ENCODE peak calls at places on chromosomes 12 and 14, in seven cellular contexts. B is kidney epithelial cell, Q is left ventricle myocardium inferior, Z is AG10803, P is OCI-LY7, J is psoas muscle, W is B cell. D is an unnamed sample.

GRCh38 chr14:47389520-47389919 is 285.9 kb downstream of the MDGA2 start:
- DNase-seq in W (no peak), P (no peak), Z (no peak), Q (no peak), B (no peak), J (no peak), D (no peak)

GRCh38 chr12:39011161-39011560 is 105.8 kb upstream of the CPNE8 start:
- DNase-seq in J (no peak), Q (no peak), W (no peak), Z (no peak), B (no peak), P (no peak), D (no peak)

GRCh38 chr12:79982371-79983062 is 47.6 kb upstream of the PPP1R12A start:
- DNase-seq in Z (peak; percentile 17), J (no peak), P (no peak), B (no peak), W (no peak), Q (no peak), D (no peak)

GRCh38 chr12:87815738-87816137 is 213.5 kb downstream of the C12orf50 start:
- DNase-seq in Z (no peak), B (no peak), Q (no peak), J (no peak), W (no peak), P (no peak), D (no peak)

GRCh38 chr12:108734200-108734906 is 3.0 kb upstream of the CORO1C start:
- DNase-seq in B (peak; percentile 89), Z (peak; percentile 89), W (no peak), J (no peak), Q (no peak), P (no peak), D (peak; percentile 35)

GRCh38 chr14:102375126-102375525 is 12.4 kb downstream of the TECPR2 start:
- DNase-seq in P (no peak), Z (no peak), Q (no peak), B (no peak), J (no peak), W (no peak), D (no peak)

GRCh38 chr12:80598004-80598606 is 109.3 kb upstream of the MYF6 start:
- DNase-seq in Q (no peak), B (peak; percentile 5), W (no peak), Z (peak; percentile 62), J (no peak), P (peak; percentile 53), D (no peak)

GRCh38 chr12:6157482-6157881 is 33.0 kb upstream of the VWF start:
- DNase-seq in W (no peak), Q (no peak), J (no peak), B (no peak), Z (no peak), P (no peak), D (no peak)

GRCh38 chr14:77197988-77198387 is 16.4 kb downstream of the TMEM63C start:
- DNase-seq in W (no peak), Q (no peak), P (no peak), Z (no peak), J (no peak), B (no peak), D (no peak)

GRCh38 chr12:30836656-30837445 is 82.1 kb upstream of the CAPRIN2 start:
- DNase-seq in W (no peak), J (no peak), Q (no peak), P (no peak), B (no peak), Z (no peak), D (no peak)

GRCh38 chr12:114692558-114693531 is 8.9 kb upstream of the TBX3 start:
- DNase-seq in J (no peak), Z (peak; percentile 40), P (no peak), B (no peak), Q (no peak), W (no peak), D (no peak)
- TF ChIP-seq CTCF in J (no peak), Z (peak; percentile 30), P (no peak), B (no peak), Q (no peak), W (no peak), D (no peak)

DNA sequence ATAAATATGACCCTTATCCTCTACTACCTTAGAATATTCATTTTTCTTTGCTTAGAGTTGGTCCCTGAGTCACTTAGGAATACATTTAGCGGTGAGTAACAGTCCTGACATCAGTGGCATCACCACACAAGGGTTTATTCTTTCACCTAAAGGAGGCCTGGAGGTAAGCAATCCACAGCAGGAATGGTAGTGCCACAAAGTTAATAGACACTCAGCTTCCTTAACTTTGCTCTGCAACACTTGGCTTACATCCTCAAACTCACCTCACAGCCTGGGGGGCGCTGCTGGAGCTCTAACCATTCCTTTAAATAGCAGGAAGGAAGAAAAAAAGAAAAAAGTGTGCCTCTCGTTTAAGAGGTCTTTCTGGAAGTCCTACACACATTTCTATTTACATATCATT is 29.1 kb downstream of the BBOF1 start:
- DNase-seq in Z (no peak), Q (no peak), W (no peak), B (peak; percentile 25), P (peak; percentile 21), J (no peak), D (no peak)
- TF ChIP-seq CTCF in Z (no peak), Q (no peak), W (no peak), B (peak; percentile 30), P (peak; percentile 67), J (no peak), D (no peak)

GRCh38 chr12:55194382-55194781 is 26.4 kb upstream of the OR10A7 start:
- DNase-seq in P (no peak), Q (no peak), W (no peak), J (no peak), Z (no peak), B (no peak), D (no peak)
- TF ChIP-seq CTCF in P (no peak), Q (no peak), W (no peak), J (no peak), Z (no peak), B (no peak), D (no peak)

GRCh38 chr12:57276935-57277563 is 26.1 kb upstream of the STAC3 start:
- DNase-seq in W (no peak), P (peak; percentile 38), J (no peak), B (no peak), Q (no peak), Z (peak; percentile 25), D (no peak)
- TF ChIP-seq CTCF in W (no peak), P (peak; percentile 79), J (peak; percentile 49), B (peak; percentile 45), Q (peak; percentile 67), Z (peak; percentile 47), D (no peak)

GRCh38 chr14:32560213-32560857 is 231.2 kb downstream of the AKAP6 start:
- DNase-seq in Z (peak; percentile 93), B (peak; percentile 19), J (no peak), W (peak; percentile 25), P (peak; percentile 54), Q (no peak), D (peak; percentile 41)
- TF ChIP-seq CTCF in Z (peak; percentile 95), B (peak; percentile 81), J (peak; percentile 80), W (peak; percentile 58), P (peak; percentile 90), Q (peak; percentile 85), D (peak; percentile 70)

GRCh38 chr12:73935817-73936216 is 601.8 kb upstream of the ATXN7L3B start:
- DNase-seq in B (no peak), Z (no peak), J (no peak), P (peak; percentile 14), W (no peak), Q (no peak), D (no peak)
- TF ChIP-seq CTCF in B (peak; percentile 45), Z (no peak), J (no peak), P (peak; percentile 64), W (no peak), Q (no peak), D (no peak)

DNA sequence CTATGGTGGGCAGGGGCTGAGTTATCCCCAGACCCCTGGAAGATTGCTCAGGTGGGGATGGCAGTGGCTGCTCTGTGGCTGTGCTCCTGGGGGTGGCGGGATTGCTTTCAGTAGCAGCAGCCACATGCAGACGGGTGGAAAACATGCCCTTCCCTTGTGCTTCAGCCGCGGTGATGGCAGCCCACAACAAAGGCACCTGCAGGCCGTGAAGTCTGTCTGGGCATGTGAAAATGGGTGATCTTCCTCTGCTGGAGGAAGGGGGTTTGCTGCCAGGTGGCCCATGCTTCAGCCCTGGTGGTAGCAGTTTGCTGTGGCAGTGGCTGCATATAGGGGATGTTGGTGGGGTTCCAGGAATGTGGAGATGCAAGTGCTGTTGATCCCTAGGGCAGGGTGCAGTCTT is 326.2 kb upstream of the RGS6 start:
- DNase-seq in B (no peak), J (no peak), Z (no peak), P (no peak), Q (no peak), W (no peak), D (no peak)
- TF ChIP-seq CTCF in B (no peak), J (no peak), Z (no peak), P (no peak), Q (no peak), W (no peak), D (no peak)

DNA sequence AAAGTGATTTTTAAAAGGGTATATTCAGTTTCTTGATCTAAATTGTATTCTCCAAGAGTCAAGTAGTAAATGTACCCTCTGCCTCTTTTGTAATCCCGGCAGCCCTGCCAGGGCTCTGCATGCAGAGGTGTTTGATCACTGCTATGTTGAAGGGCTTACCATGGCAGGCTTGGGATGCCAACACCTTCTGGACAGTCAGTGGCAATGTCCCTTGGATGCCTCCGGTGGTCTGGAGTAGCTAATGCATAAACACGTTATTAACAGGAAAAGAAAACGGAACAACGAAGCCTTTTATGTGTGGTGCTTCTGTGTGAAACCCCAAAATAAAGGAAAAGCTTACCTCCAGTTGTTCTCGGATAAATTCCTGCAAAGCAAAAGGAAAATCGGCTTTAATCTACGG is 19.9 kb downstream of the EIF2B2 start:
- DNase-seq in P (peak; percentile 44), Z (no peak), J (peak; percentile 84), B (no peak), Q (peak; percentile 67), W (peak; percentile 15), D (no peak)
- TF ChIP-seq CTCF in P (peak; percentile 79), Z (peak; percentile 34), J (peak; percentile 51), B (peak; percentile 48), Q (peak; percentile 60), W (no peak), D (no peak)

DNA sequence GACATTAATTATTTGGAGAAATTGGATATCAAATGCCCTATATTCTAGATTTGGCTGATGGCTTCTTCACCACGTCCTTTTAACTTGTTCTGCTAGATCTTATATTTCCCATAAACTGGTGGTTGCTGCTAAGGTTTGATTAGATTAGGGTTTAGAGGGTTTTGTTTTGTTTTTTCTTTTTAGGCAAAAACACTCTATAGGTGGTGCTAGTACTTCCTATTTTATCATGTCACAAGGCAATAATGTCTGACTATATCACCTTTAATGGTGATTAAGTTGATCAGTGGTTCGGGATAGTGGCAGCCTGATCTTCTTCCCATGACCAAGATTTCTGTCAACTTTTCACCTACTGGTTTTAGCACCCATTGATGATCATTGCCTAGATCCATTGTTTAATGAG is 455.1 kb downstream of the RAD51B start:
- DNase-seq in P (no peak), Q (no peak), W (peak; percentile 26), J (no peak), Z (no peak), B (no peak), D (no peak)
- TF ChIP-seq CTCF in P (peak; percentile 74), Q (no peak), W (peak; percentile 33), J (no peak), Z (no peak), B (no peak), D (no peak)

D was measured in GM20000.